ENCODE peak calls at places on chromosome 14, in four cellular contexts. J is heart left ventricle, Y is right lobe of liver, P is uterus. G is an unnamed sample.

GRCh38 chr14:83208346-83208745 is 1674.7 kb upstream of the SEL1L start:
- DNase-seq in Y (no peak), P (no peak), J (no peak), G (no peak)

GRCh38 chr14:53214384-53214783 is 61.3 kb upstream of the DDHD1 start:
- DNase-seq in J (no peak), P (no peak), Y (no peak), G (no peak)

GRCh38 chr14:96663076-96663475 is 134.1 kb upstream of the VRK1 start:
- DNase-seq in Y (no peak), J (no peak), P (no peak), G (no peak)

GRCh38 chr14:86596024-86596423 is 1066.1 kb downstream of the FLRT2 start:
- DNase-seq in P (no peak), Y (no peak), J (no peak), G (no peak)

GRCh38 chr14:26282578-26282977 is 315.3 kb downstream of the NOVA1 start:
- DNase-seq in Y (no peak), J (no peak), P (no peak), G (no peak)

GRCh38 chr14:44895716-44896115 is 66.0 kb downstream of the KLHL28 start:
- DNase-seq in Y (no peak), J (no peak), P (no peak), G (no peak)

GRCh38 chr14:82855912-82856381 is 1322.3 kb upstream of the SEL1L start:
- DNase-seq in Y (no peak), J (no peak), P (no peak), G (peak; percentile 87)

GRCh38 chr14:45990252-45990651 is 661.3 kb downstream of the RPL10L start:
- DNase-seq in Y (no peak), J (no peak), P (no peak), G (peak; percentile 9)

GRCh38 chr14:99146991-99147740 is 124.8 kb downstream of the BCL11B start:
- DNase-seq in Y (no peak), J (no peak), P (no peak), G (no peak)

GRCh38 chr14:104895786-104896642 is 28.7 kb upstream of the PLD4 start:
- DNase-seq in Y (no peak), J (peak; percentile 24), P (peak; percentile 29), G (no peak)

GRCh38 chr14:91410781-91411536 is 6.7 kb downstream of the CCDC88C start:
- DNase-seq in P (no peak), J (no peak), Y (no peak), G (no peak)

GRCh38 chr14:93112891-93113677 is 2.6 kb downstream of the ITPK1 start:
- DNase-seq in J (peak; percentile 76), Y (peak; percentile 72), P (peak; percentile 75), G (peak; percentile 87)
- TF ChIP-seq CTCF in J (peak; percentile 81), Y (peak; percentile 86), P (peak; percentile 82), G (peak; percentile 66)

GRCh38 chr14:78933948-78934524 is 763.9 kb downstream of the NRXN3 start:
- DNase-seq in J (no peak), P (no peak), Y (no peak), G (peak; percentile 36)
- TF ChIP-seq CTCF in J (peak; percentile 47), P (peak; percentile 17), Y (no peak), G (peak; percentile 50)

DNA sequence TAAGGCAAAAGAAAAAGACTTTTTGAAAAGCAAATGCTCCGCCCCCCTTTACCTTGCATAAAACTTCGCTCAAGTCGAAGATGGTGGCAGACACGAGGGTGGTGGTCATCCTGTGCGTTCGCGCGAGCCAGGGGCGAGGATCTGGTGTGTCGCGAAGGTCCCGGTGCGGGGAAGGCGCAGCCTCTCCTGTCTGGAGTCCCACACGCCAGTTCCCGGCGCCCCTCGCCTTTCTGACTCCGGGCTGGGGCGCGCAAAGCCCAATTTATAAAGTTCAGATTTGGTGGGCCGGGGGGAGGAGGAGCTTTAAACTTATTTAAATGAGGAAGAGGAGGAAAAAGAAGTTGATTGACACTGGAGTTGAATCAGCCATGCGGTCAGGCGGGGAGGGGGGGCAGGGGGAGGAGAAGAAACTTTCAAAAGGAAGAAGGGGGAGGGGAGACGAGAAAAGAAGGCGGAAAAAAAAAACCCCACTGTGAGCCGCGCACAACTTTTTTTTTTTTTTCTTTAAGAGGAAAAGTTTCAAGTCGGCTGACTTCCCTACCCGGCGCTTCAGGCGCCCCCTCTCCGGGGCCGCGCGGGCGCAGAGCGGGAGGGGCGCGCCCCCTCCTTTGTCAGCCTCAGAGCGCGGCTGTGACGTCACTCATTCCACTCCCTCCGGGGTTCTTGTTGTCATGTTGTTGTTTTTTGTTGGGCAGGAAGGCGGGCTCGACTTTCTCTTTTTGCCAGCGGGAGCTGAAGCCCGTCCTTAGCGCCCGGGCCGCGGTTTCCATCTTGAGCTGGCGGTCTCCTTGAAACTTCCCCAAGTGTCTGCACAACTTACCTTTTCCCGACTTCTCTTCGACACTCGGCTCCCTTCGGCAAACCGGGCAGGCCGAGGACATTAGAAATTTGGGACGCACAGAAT is at the start of gene ZFP36L1:
- DNase-seq in P (peak; percentile 93), Y (peak; percentile 97), J (peak; percentile 96), G (peak; percentile 96)
- TF ChIP-seq CTCF in P (no peak), Y (no peak), J (peak; percentile 16), G (no peak)

DNA sequence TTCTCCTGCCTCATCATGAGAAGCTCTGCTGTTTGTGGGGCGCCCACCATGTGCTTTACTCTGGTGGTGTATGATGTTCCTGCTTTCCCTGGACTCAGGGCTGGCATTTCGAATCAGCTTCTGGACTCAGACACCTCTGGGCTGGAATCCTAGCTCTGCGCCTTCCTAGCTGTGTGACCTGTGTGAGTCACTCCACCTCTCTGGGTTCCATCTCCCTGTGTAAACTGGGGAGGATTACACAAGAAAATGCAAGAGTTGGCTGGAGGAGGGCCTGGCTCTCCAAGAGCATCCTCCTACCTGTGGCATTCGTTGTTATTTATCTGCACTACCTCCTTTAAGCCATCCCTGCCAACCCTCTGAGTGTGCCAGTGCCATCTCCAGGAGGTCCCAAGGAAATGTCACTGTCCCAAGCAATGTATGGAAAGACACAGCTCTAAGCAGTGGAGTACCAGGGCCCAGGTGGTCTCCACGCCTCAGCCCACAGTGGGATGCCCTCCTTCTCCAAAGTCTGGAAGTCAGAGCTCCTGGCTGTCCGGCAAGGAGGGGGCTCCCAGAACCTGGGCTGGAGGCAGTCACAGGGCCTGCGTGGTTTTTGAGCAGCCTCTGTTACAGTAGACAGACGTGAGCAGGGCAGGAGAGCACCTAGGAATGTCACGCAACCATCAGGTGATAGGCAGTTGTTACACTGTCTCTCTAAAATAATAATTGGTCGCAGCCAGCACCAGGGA is 7.3 kb upstream of the TNFAIP2 start:
- DNase-seq in J (no peak), P (no peak), Y (no peak), G (peak; percentile 68)
- TF ChIP-seq CTCF in J (no peak), P (no peak), Y (no peak), G (no peak)

DNA sequence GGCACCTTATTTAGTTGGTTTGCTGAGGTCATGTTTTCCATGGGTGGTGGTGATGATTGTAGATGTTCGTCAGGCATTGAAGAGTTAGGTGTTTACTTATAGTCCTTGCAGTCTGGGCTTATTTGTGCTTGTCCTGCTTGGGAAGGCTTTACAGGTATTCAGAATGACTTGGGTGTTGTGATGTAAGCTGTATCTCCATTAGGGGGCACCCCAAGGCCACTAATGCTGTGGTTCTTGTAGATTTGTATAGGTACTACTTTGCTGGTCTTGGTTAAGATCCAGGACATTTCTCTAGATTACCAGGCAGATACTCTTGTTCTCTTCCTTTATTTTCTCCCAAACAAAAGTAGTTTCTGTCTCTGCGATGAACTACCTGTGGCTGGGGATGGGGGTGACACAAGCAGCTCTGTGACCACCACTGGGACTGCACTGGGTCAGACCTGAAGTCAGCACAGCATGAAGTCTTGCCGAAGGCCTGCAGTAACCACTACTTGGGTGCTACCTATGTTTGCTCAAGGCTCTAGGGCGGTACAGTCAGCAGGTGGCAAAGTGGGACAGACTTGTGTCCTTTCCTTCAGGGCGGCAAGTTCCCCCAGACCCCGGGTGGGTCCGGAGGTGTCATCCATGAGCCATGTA is 35.8 kb upstream of the FBXO33 start:
- DNase-seq in P (no peak), Y (no peak), J (no peak), G (peak; percentile 60)
- TF ChIP-seq CTCF in P (no peak), Y (peak; percentile 6), J (no peak), G (peak; percentile 45)

DNA sequence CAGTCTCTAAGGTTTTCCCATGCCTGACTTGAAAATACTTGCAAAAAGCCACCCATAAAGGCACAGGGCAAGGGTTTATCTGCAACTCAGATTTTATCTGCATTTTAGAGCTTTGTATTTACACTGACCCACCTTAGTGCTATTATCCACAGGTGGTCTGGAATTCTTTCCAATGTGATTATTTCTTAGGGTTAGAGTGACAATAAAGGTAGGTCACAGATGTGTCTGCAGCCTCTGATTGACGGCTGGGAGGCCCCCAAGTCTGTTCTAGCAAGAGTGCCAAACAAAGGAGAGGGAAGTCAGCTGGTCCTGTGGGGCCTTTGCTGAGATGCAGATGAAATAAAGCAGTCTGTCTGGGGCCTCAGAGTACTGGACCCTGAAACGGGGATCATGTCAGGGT is 64.0 kb downstream of the FRMD6 start:
- DNase-seq in P (no peak), J (no peak), Y (no peak), G (no peak)
- TF ChIP-seq CTCF in P (no peak), J (no peak), Y (no peak), G (no peak)

DNA sequence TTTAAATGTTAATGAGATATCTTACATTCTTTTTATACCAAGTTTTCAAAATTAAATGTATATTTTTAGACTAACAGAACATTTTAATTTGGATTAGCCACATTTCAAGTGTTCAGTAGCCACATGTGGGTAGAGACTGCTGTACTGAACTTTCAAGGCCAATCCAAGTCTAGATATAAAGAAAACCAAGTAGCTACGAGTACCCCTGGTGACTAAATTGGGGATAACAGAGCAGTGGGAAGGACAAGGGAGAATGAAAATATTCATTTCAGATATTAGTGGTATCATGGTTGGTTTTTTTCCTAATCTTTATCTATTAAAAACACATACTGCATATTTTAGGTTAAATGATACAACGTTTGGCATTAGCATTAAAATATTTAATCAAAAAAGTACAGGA is 69.4 kb upstream of the RHOJ start:
- DNase-seq in Y (no peak), P (no peak), J (no peak), G (peak; percentile 40)
- TF ChIP-seq CTCF in Y (no peak), P (no peak), J (peak; percentile 17), G (peak; percentile 17)

GRCh38 chr14:24411468-24412454 is 13.0 kb downstream of the NYNRIN start:
- DNase-seq in P (no peak), Y (no peak), J (no peak), G (peak; percentile 61)
- TF ChIP-seq CTCF in P (peak; percentile 51), Y (peak; percentile 59), J (peak; percentile 69), G (peak; percentile 58)

GRCh38 chr14:77148510-77149231 is 7.1 kb upstream of the ZDHHC22 start:
- DNase-seq in P (no peak), J (no peak), Y (no peak), G (no peak)

GRCh38 chr14:77151918-77152588 is 10.5 kb upstream of the ZDHHC22 start:
- DNase-seq in Y (no peak), J (no peak), P (no peak), G (peak; percentile 31)

GRCh38 chr14:77153802-77154201 is 12.2 kb upstream of the ZDHHC22 start:
- DNase-seq in Y (no peak), P (no peak), J (no peak), G (no peak)

GRCh38 chr14:77154421-77154820 is 12.8 kb upstream of the ZDHHC22 start:
- DNase-seq in Y (no peak), J (no peak), P (no peak), G (no peak)

DNA sequence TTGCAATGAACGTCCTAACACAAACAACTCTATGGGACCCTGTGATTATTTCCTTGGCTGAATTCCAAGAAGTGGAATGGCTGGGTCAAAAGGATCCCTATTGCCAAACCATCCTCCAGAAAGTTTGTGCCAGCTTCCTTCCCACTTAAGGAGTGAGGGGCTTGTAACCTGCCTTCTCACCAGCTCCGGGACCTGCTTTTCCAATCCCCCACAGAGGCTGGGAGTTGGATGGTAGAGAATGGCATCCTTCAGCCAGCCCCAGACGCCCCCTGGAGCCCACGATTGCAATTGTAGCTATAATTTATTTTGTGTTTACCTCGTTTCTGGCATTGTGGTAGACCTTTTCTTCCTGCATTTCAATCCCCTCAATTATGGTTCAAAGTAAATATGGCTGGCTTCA is 9.7 kb upstream of the ZDHHC22 start:
- DNase-seq in J (no peak), Y (no peak), P (no peak), G (peak; percentile 35)
- TF ChIP-seq CTCF in J (peak; percentile 47), Y (peak; percentile 14), P (no peak), G (peak; percentile 35)

G was measured in MCF 10A.